ENCODE peak calls at places on chromosomes 3 and 15, in six cellular contexts. Q is CD4-positive, alpha-beta T cell; I is ovary; W is dorsolateral prefrontal cortex; Z is OCI-LY7; M is AG04450. X is an unnamed sample.

GRCh38 chr3:12423918-12424634 is 60.2 kb upstream of the TSEN2 start:
- DNase-seq in Q (no peak), I (no peak), W (no peak), Z (no peak), M (no peak), X (peak)

GRCh38 chr3:14634763-14635400 is 16.7 kb upstream of the CCDC174 start:
- DNase-seq in Q (no peak), I (no peak), W (no peak), Z (no peak), M (no peak), X (no peak)

GRCh38 chr3:49417516-49418120 is 4.7 kb downstream of the AMT start:
- DNase-seq in Q (no peak), I (no peak), W (no peak), Z (no peak), M (no peak), X (no peak)

GRCh38 chr3:96264701-96265100 is 549.7 kb upstream of the EPHA6 start:
- DNase-seq in Q (no peak), I (no peak), W (no peak), Z (no peak), M (no peak), X (no peak)

GRCh38 chr3:88059380-88060160 is 515 bp downstream of the ZNF654 start:
- DNase-seq in Q (no peak), I (peak), W (no peak), Z (no peak), M (no peak), X (no peak)

GRCh38 chr3:173584093-173584833 is 186.7 kb downstream of the NLGN1 start:
- DNase-seq in Q (no peak), I (no peak), W (no peak), Z (peak), M (no peak), X (peak)

GRCh38 chr3:186538779-186539178 is 5.4 kb downstream of the CRYGS start:
- DNase-seq in Q (no peak), I (no peak), W (no peak), Z (no peak), M (no peak), X (no peak)

GRCh38 chr3:11818033-11818432 is 28.7 kb downstream of the TAMM41 start:
- DNase-seq in Q (no peak), I (no peak), W (no peak), Z (no peak), M (no peak), X (no peak)

GRCh38 chr3:8560608-8561007 is 59.0 kb downstream of the LMCD1 start:
- DNase-seq in Q (no peak), I (peak), W (no peak), Z (no peak), M (peak), X (no peak)

GRCh38 chr3:134445095-134445494 is 40.7 kb downstream of the ANAPC13 start:
- DNase-seq in Q (no peak), I (no peak), W (no peak), Z (no peak), M (no peak), X (no peak)
- TF ChIP-seq CTCF in Q (no peak), I (no peak), W (no peak), Z (no peak), M (no peak), X (no peak)

GRCh38 chr3:46998852-46999515 is 19.5 kb downstream of the NBEAL2 start:
- DNase-seq in Q (no peak), I (peak), W (no peak), Z (no peak), M (no peak), X (no peak)
- TF ChIP-seq CTCF in Q (peak), I (no peak), W (no peak), Z (no peak), M (no peak), X (peak)

DNA sequence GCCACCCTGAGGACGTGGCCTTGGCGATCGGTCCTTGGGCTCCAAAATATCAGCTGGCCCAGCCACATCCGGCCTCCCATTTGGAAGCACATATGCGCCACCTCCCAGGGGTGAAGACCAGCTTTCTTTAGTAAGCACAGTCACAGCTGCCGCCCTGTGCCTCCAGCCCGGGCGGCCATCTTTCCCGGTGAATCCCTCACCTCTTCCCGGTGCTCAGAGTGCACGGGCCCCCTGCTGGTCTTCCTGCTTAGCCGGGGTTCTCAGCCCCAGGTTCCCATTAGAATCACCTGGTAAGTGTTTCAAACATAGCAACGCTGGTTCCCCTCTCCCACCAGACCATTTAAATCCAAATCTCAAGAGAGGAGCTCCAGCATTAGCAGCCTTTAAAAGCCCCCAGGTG is 232.2 kb downstream of the VPS13C start:
- DNase-seq in Q (no peak), I (no peak), W (no peak), Z (no peak), M (no peak), X (no peak)
- TF ChIP-seq CTCF in Q (no peak), I (no peak), W (no peak), Z (no peak), M (no peak), X (no peak)

GRCh38 chr3:23712656-23713559 is 92.8 kb upstream of the UBE2E1 start:
- DNase-seq in Q (no peak), I (peak), W (peak), Z (no peak), M (peak), X (no peak)
- TF ChIP-seq CTCF in Q (no peak), I (no peak), W (peak), Z (peak), M (peak), X (no peak)

GRCh38 chr3:71438904-71439303 is 144.6 kb downstream of the FOXP1 start:
- DNase-seq in Q (no peak), I (no peak), W (no peak), Z (no peak), M (no peak), X (no peak)
- TF ChIP-seq CTCF in Q (no peak), I (no peak), W (no peak), Z (no peak), M (no peak), X (no peak)

GRCh38 chr15:75309711-75310110 is 26.2 kb upstream of the COMMD4 start:
- DNase-seq in Q (no peak), I (no peak), W (no peak), Z (no peak), M (no peak), X (no peak)

GRCh38 chr15:75302318-75302717 is 19.7 kb downstream of the GOLGA6D start:
- DNase-seq in Q (no peak), I (no peak), W (no peak), Z (no peak), M (no peak), X (no peak)

GRCh38 chr15:75313116-75313845 is 22.6 kb upstream of the COMMD4 start:
- DNase-seq in Q (no peak), I (no peak), W (no peak), Z (no peak), M (no peak), X (no peak)

GRCh38 chr15:75306188-75306587 is 23.6 kb downstream of the GOLGA6D start:
- DNase-seq in Q (no peak), I (no peak), W (no peak), Z (no peak), M (no peak), X (no peak)

DNA sequence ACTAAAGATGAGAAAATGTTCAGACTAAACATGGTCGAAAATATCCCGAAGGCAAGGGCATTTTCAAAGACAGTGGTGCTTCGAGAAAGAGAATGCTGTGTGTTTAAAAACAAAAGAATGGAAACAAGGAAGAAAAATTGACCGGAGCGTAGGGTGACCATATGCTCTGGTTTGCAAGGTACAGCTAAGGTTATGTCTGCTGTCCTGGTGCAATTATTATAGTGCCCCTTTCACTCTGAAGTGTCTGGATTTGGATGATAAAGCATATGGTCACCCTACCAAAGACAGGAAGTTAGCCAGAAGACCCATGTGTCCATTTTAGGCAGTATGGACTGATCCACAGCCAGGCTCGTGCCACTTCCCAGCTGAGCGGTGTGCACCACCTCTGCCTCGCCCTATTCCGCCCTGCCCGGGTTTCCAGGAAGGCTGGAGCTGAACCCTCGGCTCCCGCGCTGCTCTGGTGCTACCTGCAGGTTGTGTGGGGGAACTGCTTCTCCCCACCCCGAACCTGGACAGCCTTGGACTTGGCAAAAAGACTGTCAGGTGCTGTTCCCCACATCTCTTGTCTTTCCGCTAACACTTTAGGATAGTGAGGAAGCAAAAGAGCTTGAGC is 25.2 kb downstream of the GOLGA6D start:
- DNase-seq in Q (no peak), I (peak), W (no peak), Z (peak), M (no peak), X (peak)
- TF ChIP-seq CTCF in Q (no peak), I (no peak), W (no peak), Z (peak), M (peak), X (peak)

GRCh38 chr15:38129531-38130199 is 123.0 kb upstream of the SPRED1 start:
- DNase-seq in Q (no peak), I (peak), W (peak), Z (peak), M (peak), X (peak)

GRCh38 chr15:38127306-38127731 is 125.3 kb upstream of the SPRED1 start:
- DNase-seq in Q (no peak), I (no peak), W (no peak), Z (no peak), M (no peak), X (no peak)

GRCh38 chr15:38130739-38131498 is 121.7 kb upstream of the SPRED1 start:
- DNase-seq in Q (no peak), I (peak), W (peak), Z (peak), M (peak), X (no peak)

GRCh38 chr15:38128389-38128788 is 124.2 kb upstream of the SPRED1 start:
- DNase-seq in Q (no peak), I (no peak), W (no peak), Z (no peak), M (no peak), X (no peak)

DNA sequence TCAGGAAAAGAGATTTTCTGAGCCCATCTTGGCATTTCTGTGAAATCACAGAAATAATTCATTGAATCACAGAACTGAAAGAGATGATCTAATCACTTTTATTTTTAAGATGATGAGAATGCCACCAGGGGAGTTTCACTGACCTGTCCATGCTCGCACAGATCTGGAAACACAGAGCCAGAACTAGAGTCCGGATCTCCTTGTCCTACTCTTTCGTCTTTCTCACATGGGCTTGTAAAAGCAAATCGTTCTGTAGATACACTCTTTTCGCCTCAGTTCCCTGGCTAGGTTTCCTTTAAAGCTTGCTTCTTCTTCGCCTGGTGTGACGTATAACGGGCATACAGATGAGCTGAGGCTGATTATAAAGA is 122.5 kb upstream of the SPRED1 start:
- DNase-seq in Q (no peak), I (no peak), W (no peak), Z (peak), M (peak), X (no peak)
- TF ChIP-seq CTCF in Q (no peak), I (no peak), W (no peak), Z (no peak), M (no peak), X (no peak)

GRCh38 chr3:111210003-111210699 is 138.5 kb downstream of the NECTIN3 start:
- DNase-seq in Q (no peak), I (no peak), W (no peak), Z (no peak), M (no peak), X (peak)
- TF ChIP-seq CTCF in Q (no peak), I (no peak), W (no peak), Z (peak), M (peak), X (no peak)

GRCh38 chr15:26985050-26985449 is 14.1 kb downstream of the GABRG3 start:
- DNase-seq in Q (no peak), I (no peak), W (no peak), Z (no peak), M (no peak), X (no peak)

GRCh38 chr15:26981492-26981891 is 10.5 kb downstream of the GABRG3 start:
- DNase-seq in Q (no peak), I (no peak), W (no peak), Z (no peak), M (no peak), X (no peak)

DNA sequence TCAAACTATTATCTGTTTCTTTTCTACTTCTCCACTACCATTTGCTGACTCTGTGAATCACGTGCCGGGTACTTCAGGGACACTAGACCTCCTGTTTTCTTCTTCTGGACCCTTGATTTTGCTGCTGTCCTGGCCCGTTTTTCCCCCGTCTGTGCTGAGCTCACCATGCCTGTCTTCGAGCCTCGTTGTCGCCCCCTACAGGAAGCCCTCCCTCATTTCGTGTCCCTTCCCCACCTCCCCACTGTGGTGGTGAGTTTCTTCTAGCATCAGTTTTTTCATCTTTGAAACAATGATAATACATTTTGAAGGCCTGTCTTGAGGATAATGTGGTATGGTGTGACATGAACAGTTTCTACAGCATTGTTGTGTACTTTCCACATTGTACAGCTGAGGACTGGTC is 12.8 kb downstream of the GABRG3 start:
- DNase-seq in Q (no peak), I (no peak), W (no peak), Z (no peak), M (no peak), X (peak)
- TF ChIP-seq CTCF in Q (no peak), I (no peak), W (no peak), Z (peak), M (no peak), X (no peak)

GRCh38 chr3:66053009-66053782 is 14.5 kb upstream of the MAGI1 start:
- DNase-seq in Q (no peak), I (peak), W (no peak), Z (no peak), M (no peak), X (no peak)

GRCh38 chr3:66048051-66048395 is 9.3 kb upstream of the MAGI1 start:
- DNase-seq in Q (no peak), I (no peak), W (no peak), Z (no peak), M (no peak), X (no peak)

GRCh38 chr3:66041828-66042227 is 3.1 kb upstream of the MAGI1 start:
- DNase-seq in Q (no peak), I (no peak), W (no peak), Z (no peak), M (no peak), X (no peak)

DNA sequence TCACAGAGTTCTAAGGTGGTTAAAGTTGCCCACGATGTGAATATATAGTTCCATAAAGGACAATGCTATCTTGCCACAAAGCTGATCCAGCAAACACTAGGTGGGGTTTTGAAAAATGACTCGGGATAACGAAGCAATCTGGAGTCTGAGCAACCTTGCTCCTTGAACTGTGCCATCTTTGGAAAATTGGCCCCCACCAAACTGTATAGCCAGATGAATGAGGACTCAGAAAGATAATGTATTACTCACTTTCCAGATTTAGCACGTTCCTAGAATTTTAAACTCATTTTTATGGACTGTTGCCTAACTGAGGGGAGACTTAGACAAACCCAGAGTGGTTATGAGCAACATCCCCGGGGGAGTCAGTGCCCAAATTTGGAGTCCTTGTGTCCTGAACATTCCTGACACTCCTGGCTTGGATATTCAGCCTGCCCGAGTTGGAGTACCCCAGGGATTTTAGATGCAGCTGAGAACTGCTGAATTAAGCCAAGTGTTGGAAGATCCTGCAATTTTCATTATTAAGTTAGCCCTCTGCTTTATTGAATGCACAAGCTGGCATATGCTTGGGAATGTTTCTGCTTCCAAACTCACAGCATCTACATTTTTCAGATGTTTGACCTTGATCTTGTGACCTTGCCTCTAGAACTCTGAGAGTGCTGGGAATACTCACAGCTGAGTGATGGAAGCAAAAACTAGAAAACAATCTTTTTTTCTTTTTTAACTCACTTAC is 8.8 kb upstream of the MAGI1 start:
- DNase-seq in Q (no peak), I (peak), W (no peak), Z (no peak), M (no peak), X (no peak)
- TF ChIP-seq CTCF in Q (no peak), I (no peak), W (no peak), Z (no peak), M (peak), X (no peak)